ENCODE peak calls at places on chromosomes 5 and 9, in six cellular contexts. Z, Y, D, H, B and O are unnamed samples.

GRCh38 chr9:134316444-134317160 is 9.7 kb upstream of the RXRA start:
- DNase-seq in Z (no peak), Y (no peak), D (no peak), H (peak), B (no peak), O (no peak)

GRCh38 chr9:134751630-134752029 is 110.0 kb downstream of the COL5A1 start:
- DNase-seq in Z (no peak), Y (no peak), D (no peak), H (no peak), B (no peak), O (no peak)

GRCh38 chr5:42507451-42508092 is 84.3 kb downstream of the GHR start:
- DNase-seq in Z (peak), Y (peak), D (peak), H (no peak), B (no peak), O (no peak)

GRCh38 chr9:126395439-126396212 is 69.0 kb downstream of the MVB12B start:
- DNase-seq in Z (no peak), Y (no peak), D (no peak), H (peak), B (peak), O (no peak)

GRCh38 chr9:19999491-20000057 is 210.7 kb upstream of the SLC24A2 start:
- DNase-seq in Z (no peak), Y (no peak), D (no peak), H (peak), B (peak), O (no peak)

GRCh38 chr9:119375892-119376291 is 6.7 kb upstream of the BRINP1 start:
- DNase-seq in Z (peak), Y (peak), D (peak), H (no peak), B (peak), O (peak)

GRCh38 chr9:125521462-125522327 is 185.3 kb downstream of the MAPKAP1 start:
- DNase-seq in Z (no peak), Y (no peak), D (no peak), H (peak), B (peak), O (peak)

GRCh38 chr5:10826971-10827370 is 65.9 kb upstream of the DAP start:
- DNase-seq in Z (no peak), Y (no peak), D (no peak), H (no peak), B (no peak), O (no peak)

GRCh38 chr9:127931092-127931881 is 710 bp upstream of the PIP5KL1 start:
- DNase-seq in Z (peak), Y (no peak), D (peak), H (peak), B (peak), O (peak)

GRCh38 chr5:40655138-40655537 is 24.6 kb upstream of the PTGER4 start:
- DNase-seq in Z (no peak), Y (no peak), D (no peak), H (no peak), B (no peak), O (no peak)

GRCh38 chr5:69492391-69493234 is at the start of gene OCLN:
- DNase-seq in Z (peak), Y (peak), D (peak), H (no peak), B (peak), O (peak)

GRCh38 chr5:87541033-87541432 is 128.3 kb upstream of the CCNH start:
- DNase-seq in Z (peak), Y (peak), D (peak), H (peak), B (peak), O (peak)

GRCh38 chr5:178338126-178338749 is 105.6 kb upstream of the PHYKPL start:
- DNase-seq in Z (no peak), Y (no peak), D (no peak), H (no peak), B (no peak), O (no peak)

GRCh38 chr5:150078802-150079654 is 7.3 kb downstream of the CSF1R start:
- DNase-seq in Z (no peak), Y (no peak), D (no peak), H (no peak), B (no peak), O (no peak)

GRCh38 chr5:10701567-10702039 is 59.4 kb downstream of the DAP start:
- DNase-seq in Z (peak), Y (peak), D (no peak), H (peak), B (peak), O (no peak)

GRCh38 chr5:155564541-155564940 is 551.0 kb downstream of the KIF4B start:
- DNase-seq in Z (peak), Y (no peak), D (no peak), H (no peak), B (no peak), O (no peak)

GRCh38 chr5:133994297-133994989 is 10.3 kb downstream of the VDAC1 start:
- DNase-seq in Z (no peak), Y (no peak), D (no peak), H (no peak), B (no peak), O (no peak)

GRCh38 chr9:36896296-36896695 is 137.8 kb downstream of the PAX5 start:
- DNase-seq in Z (no peak), Y (no peak), D (peak), H (no peak), B (no peak), O (no peak)

GRCh38 chr9:36897476-36897875 is 136.6 kb downstream of the PAX5 start:
- DNase-seq in Z (no peak), Y (no peak), D (peak), H (no peak), B (no peak), O (no peak)

GRCh38 chr9:36898621-36899020 is 135.4 kb downstream of the PAX5 start:
- DNase-seq in Z (no peak), Y (no peak), D (peak), H (no peak), B (no peak), O (no peak)

GRCh38 chr9:36895744-36896260 is 138.3 kb downstream of the PAX5 start:
- DNase-seq in Z (no peak), Y (no peak), D (peak), H (no peak), B (no peak), O (no peak)

GRCh38 chr9:36897019-36897418 is 137.0 kb downstream of the PAX5 start:
- DNase-seq in Z (no peak), Y (no peak), D (peak), H (no peak), B (no peak), O (no peak)
- H4K8ac ChIP-seq in Z (no peak), Y (no peak), D (no peak), H (no peak), B (no peak), O (no peak)

GRCh38 chr9:78407636-78408312 is 110.8 kb downstream of the PSAT1 start:
- DNase-seq in Z (no peak), Y (no peak), D (no peak), H (no peak), B (no peak), O (no peak)
- H4K8ac ChIP-seq in Z (no peak), Y (no peak), D (no peak), H (no peak), B (no peak), O (no peak)

DNA sequence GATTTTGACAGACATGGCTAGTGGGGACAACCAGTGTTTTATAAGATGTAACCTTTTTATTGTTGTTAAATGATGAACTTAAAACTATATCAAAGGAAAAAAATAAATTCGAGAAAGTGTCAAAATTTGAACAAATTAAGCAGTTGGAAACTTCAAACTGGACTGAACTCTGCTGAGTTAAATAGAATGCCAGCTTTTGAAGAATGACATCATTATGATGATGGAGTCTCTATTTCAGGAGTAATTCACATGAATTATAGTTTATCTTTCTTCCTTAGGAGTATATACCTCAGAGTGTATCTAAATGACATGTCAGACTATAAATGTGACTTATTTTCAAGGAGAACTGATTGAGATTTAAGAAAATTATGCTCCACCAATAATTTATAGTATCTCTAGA is 125.2 kb downstream of the CAMK4 start:
- DNase-seq in Z (no peak), Y (no peak), D (no peak), H (no peak), B (no peak), O (no peak)
- H4K8ac ChIP-seq in Z (no peak), Y (no peak), D (no peak), H (no peak), B (no peak), O (no peak)

DNA sequence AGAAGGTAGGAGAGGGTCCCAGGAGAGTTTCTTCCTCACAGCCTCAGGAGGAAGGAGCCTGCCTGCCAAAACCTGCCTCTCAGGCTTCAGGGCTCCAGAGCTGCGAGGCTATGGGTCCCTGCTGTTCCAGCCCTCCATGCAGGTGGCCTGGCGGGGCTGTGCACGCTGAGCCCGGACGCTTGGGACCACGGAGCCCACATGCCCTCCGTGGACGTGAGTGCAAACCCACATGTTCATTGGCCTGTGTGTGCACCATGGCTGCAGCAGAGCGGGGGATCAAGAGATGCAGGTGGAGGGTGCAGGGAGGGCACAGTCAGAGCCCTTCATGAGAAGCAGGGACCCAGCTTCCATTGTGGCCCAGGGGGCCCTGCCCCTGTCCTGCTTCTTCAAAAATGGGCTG is 287.3 kb downstream of the IRX2 start:
- DNase-seq in Z (no peak), Y (no peak), D (no peak), H (no peak), B (no peak), O (no peak)
- H4K8ac ChIP-seq in Z (no peak), Y (no peak), D (no peak), H (no peak), B (no peak), O (no peak)

DNA sequence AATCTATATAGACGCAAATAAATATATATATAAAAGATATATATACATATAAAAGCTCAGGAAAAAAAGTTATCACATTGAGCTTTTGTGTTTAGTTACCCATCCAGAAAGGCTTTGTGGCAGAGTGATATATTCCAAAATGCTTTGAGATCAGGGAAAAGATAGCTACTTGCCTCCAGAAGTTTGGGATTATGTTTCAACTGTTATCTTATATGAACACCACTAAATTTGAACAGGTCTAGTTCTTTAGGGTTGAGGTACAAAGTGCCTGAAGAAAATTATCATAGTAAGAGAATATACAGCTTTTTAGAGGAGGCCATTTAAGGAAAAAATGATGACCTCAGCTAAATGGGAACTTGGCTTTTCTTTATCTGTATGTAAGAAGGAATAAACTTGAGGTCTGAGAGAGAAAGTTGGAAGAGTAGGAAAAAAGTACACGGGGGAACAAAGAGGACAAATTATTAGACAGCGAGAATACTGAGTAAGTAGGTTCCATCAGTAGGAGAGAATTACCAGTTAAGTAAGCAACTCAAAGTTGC is 2.4 kb downstream of the ERP44 start:
- DNase-seq in Z (no peak), Y (no peak), D (no peak), H (no peak), B (no peak), O (no peak)
- H4K8ac ChIP-seq in Z (no peak), Y (no peak), D (no peak), H (no peak), B (no peak), O (no peak)

GRCh38 chr9:10252174-10252573 is 360.6 kb downstream of the PTPRD start:
- DNase-seq in Z (no peak), Y (no peak), D (no peak), H (no peak), B (peak), O (no peak)

GRCh38 chr9:10250200-10250599 is 362.6 kb downstream of the PTPRD start:
- DNase-seq in Z (no peak), Y (no peak), D (no peak), H (no peak), B (peak), O (no peak)

GRCh38 chr9:10248890-10249289 is 363.9 kb downstream of the PTPRD start:
- DNase-seq in Z (no peak), Y (no peak), D (no peak), H (no peak), B (no peak), O (no peak)

GRCh38 chr9:10255758-10256157 is 357.0 kb downstream of the PTPRD start:
- DNase-seq in Z (no peak), Y (no peak), D (no peak), H (no peak), B (no peak), O (no peak)

GRCh38 chr9:10251490-10251889 is 361.3 kb downstream of the PTPRD start:
- DNase-seq in Z (no peak), Y (no peak), D (no peak), H (peak), B (peak), O (no peak)
- H4K8ac ChIP-seq in Z (no peak), Y (no peak), D (no peak), H (no peak), B (no peak), O (no peak)

DNA sequence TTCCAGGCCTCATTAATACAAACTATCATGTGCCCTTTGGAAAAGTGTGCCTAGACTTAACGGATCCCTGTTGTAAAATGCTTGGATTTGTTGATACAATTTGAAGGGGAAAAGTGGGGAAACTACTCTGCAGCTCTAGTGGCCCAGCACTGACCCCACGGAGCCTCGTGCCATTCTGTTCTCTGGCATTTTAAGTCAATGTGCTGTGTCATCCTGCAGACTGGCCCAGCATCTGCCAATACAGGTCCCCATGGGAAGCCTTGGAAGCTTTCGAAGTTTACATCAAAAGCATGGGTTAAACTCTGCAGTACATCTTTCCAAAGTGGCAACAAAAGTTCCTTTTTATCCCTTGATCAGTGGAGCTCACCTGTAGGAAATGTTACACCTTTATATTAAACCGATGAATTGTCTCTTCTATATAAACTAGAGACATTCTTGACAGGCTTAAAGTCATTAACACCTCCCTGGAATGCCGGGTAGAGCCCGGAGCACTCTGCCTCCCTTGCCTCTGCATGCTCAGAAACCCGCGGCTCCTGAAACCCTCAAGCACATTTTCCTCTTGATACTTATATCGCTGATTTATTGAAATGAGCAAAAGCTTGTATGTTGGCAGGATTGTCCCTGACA is 596.0 kb upstream of the ADAMTS16 start:
- DNase-seq in Z (peak), Y (no peak), D (no peak), H (no peak), B (no peak), O (no peak)
- H4K8ac ChIP-seq in Z (no peak), Y (no peak), D (no peak), H (no peak), B (no peak), O (no peak)

GRCh38 chr9:88233091-88233490 is 94.8 kb upstream of the SPATA31C2 start:
- DNase-seq in Z (no peak), Y (no peak), D (peak), H (no peak), B (no peak), O (no peak)
- H4K8ac ChIP-seq in Z (no peak), Y (no peak), D (no peak), H (no peak), B (no peak), O (no peak)

DNA sequence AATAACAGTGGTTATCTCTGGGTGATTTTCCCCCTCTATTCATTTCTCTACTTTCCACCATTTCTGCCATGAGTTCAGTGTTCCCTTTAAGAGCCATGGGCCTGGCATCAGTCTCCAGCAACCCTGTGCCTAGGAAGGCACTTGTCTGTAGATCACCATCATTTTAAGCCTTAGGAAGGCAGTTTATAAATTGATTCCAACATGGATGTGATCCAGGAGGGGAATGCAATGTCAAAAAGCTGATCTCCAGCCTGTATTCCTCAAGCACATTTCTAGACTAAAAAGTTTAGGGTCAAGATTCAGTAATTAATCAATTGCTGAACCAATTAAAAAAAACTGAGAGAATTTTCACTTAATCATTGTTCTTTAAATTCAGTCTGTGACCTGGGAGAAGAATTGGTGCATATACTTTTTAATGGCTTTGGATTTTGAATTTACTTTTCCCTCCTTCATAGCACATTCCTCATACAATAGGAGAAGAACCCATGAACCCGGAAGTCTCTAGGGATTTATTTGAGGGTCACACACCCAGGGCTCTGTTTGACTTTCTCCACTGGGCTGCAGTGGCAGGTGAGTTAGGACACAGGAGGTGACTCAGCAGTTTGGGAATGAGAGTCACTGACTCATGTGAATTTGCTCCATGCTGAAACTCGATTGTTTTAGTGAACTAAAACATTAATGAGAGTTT is 6.1 kb upstream of the ERMP1 start:
- DNase-seq in Z (peak), Y (no peak), D (peak), H (peak), B (peak), O (peak)
- H4K8ac ChIP-seq in Z (no peak), Y (no peak), D (no peak), H (no peak), B (no peak), O (peak)